ENCODE peak calls at places on chromosomes 6 and 20, in nine cellular contexts. O is A549, Z is tibial nerve, R is suprapubic skin, K is ovary, V is transverse colon, H is GM12878, Q is HepG2, J is SK-N-SH. C is an unnamed sample.

GRCh38 chr6:55706048-55706447 is 127.1 kb upstream of the HMGCLL1 start:
- DNase-seq in H (no peak), O (no peak), Q (no peak), Z (no peak), K (no peak), V (no peak), R (no peak), J (no peak), C (no peak)

GRCh38 chr20:5150226-5151076 is 23.6 kb downstream of the CDS2 start:
- DNase-seq in H (no peak), J (no peak), O (peak; percentile 16), K (no peak), Z (no peak), V (no peak), R (no peak), Q (peak; percentile 96), C (no peak)

GRCh38 chr20:45061244-45061643 is 39.7 kb downstream of the KCNS1 start:
- DNase-seq in V (no peak), Z (no peak), H (no peak), R (no peak), Q (no peak), J (no peak), K (no peak), O (peak; percentile 73), C (no peak)

GRCh38 chr20:43914697-43915208 is at the start of gene TOX2:
- DNase-seq in Z (no peak), V (peak; percentile 62), R (no peak), J (peak; percentile 96), O (peak; percentile 21), H (no peak), K (no peak), Q (no peak), C (no peak)

GRCh38 chr6:23690650-23691049 is 435.4 kb upstream of the NRSN1 start:
- DNase-seq in O (no peak), K (no peak), H (no peak), V (no peak), Z (no peak), Q (no peak), R (no peak), J (no peak), C (no peak)

GRCh38 chr6:144715344-144715743 is 430.2 kb downstream of the UTRN start:
- DNase-seq in V (peak; percentile 18), Q (no peak), Z (no peak), H (no peak), O (no peak), K (no peak), R (no peak), J (no peak), C (no peak)

GRCh38 chr6:114366899-114367298 is 24.1 kb upstream of the HS3ST5 start:
- DNase-seq in K (no peak), Z (no peak), Q (no peak), O (no peak), V (no peak), H (no peak), R (no peak), J (no peak), C (no peak)

GRCh38 chr20:3162080-3162611 is 2.5 kb upstream of the FASTKD5 start:
- DNase-seq in V (no peak), H (no peak), Q (no peak), O (no peak), K (no peak), R (no peak), Z (no peak), J (peak; percentile 36), C (peak; percentile 42)

GRCh38 chr20:4192378-4193048 is 177.2 kb upstream of the RNF24 start:
- DNase-seq in K (no peak), Q (no peak), H (no peak), O (peak; percentile 86), R (no peak), Z (no peak), J (no peak), V (no peak), C (no peak)

GRCh38 chr6:25404693-25405169 is 125.6 kb downstream of the CARMIL1 start:
- DNase-seq in Q (no peak), J (no peak), O (no peak), V (peak; percentile 56), H (peak; percentile 90), K (no peak), Z (no peak), R (no peak), C (peak; percentile 33)

GRCh38 chr6:25401711-25402110 is 122.5 kb downstream of the CARMIL1 start:
- DNase-seq in Z (no peak), R (no peak), H (no peak), V (no peak), K (no peak), O (no peak), Q (no peak), J (no peak), C (no peak)

GRCh38 chr6:25404094-25404493 is 124.9 kb downstream of the CARMIL1 start:
- DNase-seq in Z (no peak), O (no peak), K (no peak), R (no peak), Q (no peak), V (peak; percentile 12), H (no peak), J (no peak), C (no peak)

GRCh38 chr6:25402125-25402524 is 123.0 kb downstream of the CARMIL1 start:
- DNase-seq in Q (no peak), V (no peak), Z (no peak), J (no peak), R (no peak), O (no peak), K (no peak), H (no peak), C (no peak)

DNA sequence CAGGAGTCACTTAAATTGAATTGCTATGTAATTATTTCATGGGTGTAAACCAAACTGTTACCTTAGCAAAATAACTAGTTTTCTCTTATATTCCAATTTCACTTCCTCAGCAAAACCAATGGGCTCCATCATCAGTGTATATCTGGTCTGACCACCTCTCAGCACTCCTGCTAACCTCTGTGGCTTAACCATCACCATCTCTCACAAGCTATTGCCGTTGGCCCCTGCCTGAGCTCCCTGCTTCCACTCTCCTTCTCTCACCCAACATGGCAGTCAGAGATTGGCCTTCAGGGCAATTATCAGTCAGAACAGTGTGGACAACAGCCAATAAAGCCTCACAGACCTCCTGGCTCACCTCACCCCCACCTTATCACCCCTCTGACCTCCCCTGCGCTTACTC is 124.0 kb downstream of the CARMIL1 start:
- DNase-seq in O (no peak), H (no peak), Z (no peak), R (no peak), K (no peak), V (no peak), J (no peak), Q (no peak), C (no peak)
- H3K27ac ChIP-seq in O (no peak overlapping the region), H (no peak overlapping the region), Z (no peak overlapping the region), R (no peak overlapping the region), K (no peak overlapping the region), V (no peak overlapping the region), J (no peak overlapping the region), Q (no peak overlapping the region), C (no peak overlapping the region)

GRCh38 chr6:125718109-125718508 is 31.3 kb upstream of the HEY2 start:
- DNase-seq in V (no peak), J (no peak), Z (no peak), Q (no peak), R (no peak), H (no peak), K (no peak), O (no peak), C (no peak)

GRCh38 chr6:125717120-125717731 is 32.2 kb upstream of the HEY2 start:
- DNase-seq in J (no peak), V (no peak), Z (no peak), Q (no peak), O (no peak), K (no peak), H (peak; percentile 41), R (no peak), C (no peak)

GRCh38 chr6:125711013-125711675 is 38.3 kb upstream of the HEY2 start:
- DNase-seq in K (no peak), V (no peak), H (no peak), R (no peak), O (no peak), Z (no peak), Q (no peak), J (no peak), C (no peak)

GRCh38 chr6:125714431-125715090 is 34.9 kb upstream of the HEY2 start:
- DNase-seq in J (no peak), O (no peak), V (peak; percentile 15), R (no peak), K (no peak), H (peak; percentile 55), Q (no peak), Z (no peak), C (no peak)
- H3K4me1 ChIP-seq in J (no peaks in the 10 kb centered on the region), O (no peaks in the 10 kb centered on the region), V (no peaks in the 10 kb centered on the region), R (no peaks in the 10 kb centered on the region), K (no peaks in the 10 kb centered on the region), H (peaks cover 28% of the 10 kb centered on the region), Q (no peaks in the 10 kb centered on the region), Z (no peaks in the 10 kb centered on the region), C (no peaks in the 10 kb centered on the region)

DNA sequence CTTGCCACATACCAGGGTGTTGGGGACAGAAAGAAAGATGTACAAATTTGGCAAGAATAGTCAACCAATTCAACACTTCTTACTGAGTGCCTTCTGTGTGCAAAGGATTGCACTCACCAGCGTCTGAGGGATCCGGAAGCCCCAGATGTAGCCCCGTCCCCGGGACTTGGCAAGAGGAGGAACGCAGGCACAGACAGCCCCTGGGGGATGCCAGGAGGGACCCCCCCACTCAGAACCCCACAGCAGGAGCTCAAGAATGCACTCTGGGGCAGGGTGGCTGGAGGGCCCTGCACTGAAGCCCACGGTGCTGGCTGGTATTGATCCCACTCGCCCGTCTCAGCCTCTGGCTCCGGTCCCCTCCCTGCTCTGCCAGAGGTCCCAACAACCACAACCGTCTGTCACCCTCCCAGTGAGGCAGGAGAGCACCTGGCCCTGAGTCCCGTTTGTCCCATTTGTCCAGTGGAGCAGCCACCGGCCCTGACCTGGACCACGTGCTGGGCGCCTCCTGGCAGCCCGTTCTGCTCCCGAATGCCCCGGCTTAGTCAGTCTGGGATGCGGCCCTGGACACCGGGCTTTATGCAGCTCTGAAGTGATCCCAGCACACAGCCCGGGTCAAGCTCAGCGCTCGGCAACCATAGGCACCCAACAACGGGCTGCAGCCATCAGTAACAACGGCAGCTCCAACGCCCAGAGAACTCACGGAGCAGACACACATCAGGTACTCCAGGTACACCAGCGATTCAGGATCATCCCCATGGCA is 128.7 kb downstream of the DLL1 start:
- DNase-seq in O (no peak), R (peak; percentile 68), J (no peak), Z (no peak), K (peak; percentile 13), V (no peak), H (no peak), Q (no peak), C (no peak)
- TF ChIP-seq EP300 in O (no peak), R (no peak), J (no peak), Z (no peak), K (no peak), V (no peak), H (no peak), Q (no peak), C (no peak)

DNA sequence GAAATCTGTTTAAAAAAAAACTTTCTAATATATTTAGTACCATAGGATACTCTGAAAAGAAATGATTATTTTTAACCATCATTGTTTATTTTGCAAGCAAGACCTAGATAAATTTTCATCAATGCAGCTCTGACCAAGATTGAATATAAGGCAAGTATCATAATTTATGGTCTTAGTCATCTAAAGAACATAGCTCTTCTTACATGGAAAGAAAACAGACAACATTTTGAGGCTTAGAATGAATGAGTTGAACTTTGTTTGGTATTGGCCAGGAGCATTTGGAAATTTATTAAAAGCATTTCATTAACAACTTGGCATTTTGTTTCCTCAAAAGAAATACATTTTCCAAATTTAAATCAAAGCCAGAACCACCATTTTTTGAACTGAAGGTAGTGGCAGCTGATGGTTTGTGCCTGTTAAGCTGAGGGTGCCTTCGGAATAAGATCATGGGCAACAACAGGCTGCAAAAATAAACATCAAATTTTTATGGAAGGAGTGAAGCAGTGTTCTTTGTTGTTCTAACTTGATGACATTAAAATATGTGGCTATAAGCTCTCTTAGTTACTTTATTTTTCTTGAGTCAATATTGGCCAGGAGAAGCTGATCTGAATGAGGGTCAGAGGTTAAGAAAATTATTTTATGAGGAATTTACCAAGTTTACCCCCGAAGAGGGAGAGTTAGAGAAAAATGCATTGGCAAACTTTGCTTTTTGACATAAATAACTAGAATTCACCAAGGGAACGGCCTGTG is 6.7 kb upstream of the ATXN1 start:
- DNase-seq in K (no peak), O (no peak), J (no peak), H (no peak), Q (no peak), V (no peak), R (no peak), Z (no peak), C (no peak)
- H3K27ac ChIP-seq in K (no peak overlapping the region), O (peak overlapping the region; percentile 68), J (peak overlapping the region; percentile 90), H (no peak overlapping the region), Q (no peak overlapping the region), V (peak overlapping the region; percentile 57), R (no peak overlapping the region), Z (peak overlapping the region; percentile 32), C (peak overlapping the region; percentile 53)